ENCODE peak calls at places on chromosomes 2 and 18, in five cellular contexts. X is hepatocyte, H is neural progenitor cell, I is GM23248, D is MM.1S. N is an unnamed sample.

GRCh38 chr2:73081181-73081671 is 9.7 kb upstream of the SFXN5 start:
- DNase-seq in X (no peak), H (peak), I (no peak), D (no peak), N (no peak)

GRCh38 chr18:32768646-32769206 is 4.1 kb downstream of the KLHL14 start:
- DNase-seq in X (no peak), H (no peak), I (no peak), D (no peak), N (no peak)

GRCh38 chr2:47653909-47654789 is 128.8 kb upstream of the MSH6 start:
- DNase-seq in X (peak), H (peak), I (no peak), D (no peak), N (peak)

GRCh38 chr2:28991021-28991420 is 9.9 kb downstream of the TOGARAM2 start:
- DNase-seq in X (no peak), H (no peak), I (peak), D (no peak), N (no peak)

GRCh38 chr2:127293758-127294562 is at the start of gene ERCC3:
- DNase-seq in X (peak), H (peak), I (peak), D (peak), N (peak)

GRCh38 chr2:170165129-170165528 is 12.8 kb upstream of the MYO3B start:
- DNase-seq in X (no peak), H (no peak), I (peak), D (no peak), N (peak)

GRCh38 chr2:73937103-73937885 is 10.6 kb downstream of the DGUOK start:
- DNase-seq in X (no peak), H (no peak), I (no peak), D (no peak), N (no peak)

GRCh38 chr2:51553456-51553855 is 521.5 kb upstream of the NRXN1 start:
- DNase-seq in X (no peak), H (no peak), I (no peak), D (no peak), N (no peak)

GRCh38 chr2:170086117-170086688 is 91.7 kb upstream of the MYO3B start:
- DNase-seq in X (no peak), H (no peak), I (no peak), D (no peak), N (no peak)

GRCh38 chr2:237585590-237586221 is 4.8 kb downstream of the RAB17 start:
- DNase-seq in X (no peak), H (no peak), I (no peak), D (no peak), N (no peak)

GRCh38 chr2:240820014-240820606 is at the start of gene KIF1A:
- DNase-seq in X (peak), H (peak), I (no peak), D (no peak), N (no peak)

GRCh38 chr2:241417626-241418025 is 61.5 kb downstream of the FARP2 start:
- DNase-seq in X (no peak), H (no peak), I (no peak), D (no peak), N (no peak)

GRCh38 chr2:33110461-33110860 is 163.7 kb downstream of the LTBP1 start:
- DNase-seq in X (no peak), H (no peak), I (no peak), D (no peak), N (no peak)

GRCh38 chr2:55175254-55176093 is 56.6 kb downstream of the CLHC1 start:
- DNase-seq in X (peak), H (peak), I (peak), D (peak), N (peak)

GRCh38 chr2:166464187-166464586 is 29.9 kb downstream of the SCN7A start:
- DNase-seq in X (no peak), H (no peak), I (peak), D (no peak), N (peak)

GRCh38 chr2:235577404-235578330 is 83.8 kb downstream of the AGAP1 start:
- DNase-seq in X (no peak), H (peak), I (peak), D (no peak), N (no peak)

GRCh38 chr2:74902281-74902860 is 56.1 kb upstream of the POLE4 start:
- DNase-seq in X (no peak), H (peak), I (no peak), D (no peak), N (no peak)

GRCh38 chr18:79735071-79735980 is 55.7 kb downstream of the CTDP1 start:
- DNase-seq in X (no peak), H (no peak), I (no peak), D (no peak), N (no peak)

GRCh38 chr2:212537311-212538155 is 1.1 kb downstream of the ERBB4 start:
- DNase-seq in X (peak), H (peak), I (peak), D (no peak), N (peak)

GRCh38 chr18:80046431-80046830 is 12.2 kb downstream of the RBFA start:
- DNase-seq in X (no peak), H (no peak), I (no peak), D (no peak), N (no peak)

GRCh38 chr2:238305965-238306679 is 14.2 kb upstream of the TRAF3IP1 start:
- DNase-seq in X (no peak), H (no peak), I (no peak), D (no peak), N (no peak)

GRCh38 chr18:21141678-21142422 is 30.2 kb upstream of the ROCK1 start:
- DNase-seq in X (no peak), H (no peak), I (peak), D (no peak), N (no peak)

GRCh38 chr2:150127995-150128394 is 359.5 kb downstream of the RND3 start:
- DNase-seq in X (no peak), H (no peak), I (peak), D (no peak), N (peak)

GRCh38 chr2:25302758-25303436 is 38.8 kb downstream of the DNMT3A start:
- DNase-seq in X (no peak), H (no peak), I (no peak), D (no peak), N (no peak)

GRCh38 chr2:167398791-167399371 is 510.6 kb downstream of the XIRP2 start:
- DNase-seq in X (no peak), H (no peak), I (no peak), D (no peak), N (no peak)

GRCh38 chr2:165584126-165584525 is 114.6 kb downstream of the CSRNP3 start:
- DNase-seq in X (peak), H (no peak), I (no peak), D (no peak), N (peak)

GRCh38 chr2:67724261-67724660 is 327.1 kb downstream of the ETAA1 start:
- DNase-seq in X (no peak), H (no peak), I (no peak), D (no peak), N (no peak)

DNA sequence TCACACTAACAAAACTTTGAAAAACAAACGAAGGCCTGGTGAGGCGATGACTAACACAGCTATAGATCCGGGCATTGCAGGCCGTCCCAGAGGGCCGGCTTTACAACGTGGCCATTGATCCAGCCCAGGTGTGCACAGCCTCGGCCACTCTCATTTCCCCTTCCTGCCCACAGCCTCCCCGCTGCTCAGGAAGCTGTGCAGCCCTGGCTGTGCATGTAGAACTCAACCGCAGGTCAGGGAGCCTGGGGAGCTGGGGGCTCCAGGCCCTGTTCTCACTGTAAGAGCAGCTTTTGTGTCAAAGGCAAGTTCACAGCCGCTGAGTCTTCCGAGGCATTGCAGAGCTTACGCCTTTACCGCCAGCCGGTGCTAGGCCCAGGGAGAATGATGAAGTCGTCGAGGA is 87.2 kb downstream of the LONRF2 start:
- DNase-seq in X (no peak), H (no peak), I (no peak), D (peak), N (peak)
- TF ChIP-seq EZH2phosphoT487 in X (no peak), H (no peak), I (no peak), D (no peak), N (no peak)

GRCh38 chr2:163682695-163683094 is 53.1 kb downstream of the FIGN start:
- DNase-seq in X (peak), H (no peak), I (peak), D (no peak), N (peak)
- H3K4me2 ChIP-seq in X (no peak), H (peak), I (peak), D (no peak), N (no peak)

GRCh38 chr2:156001851-156002250 is 330.7 kb downstream of the NR4A2 start:
- DNase-seq in X (no peak), H (no peak), I (no peak), D (no peak), N (no peak)
- TF ChIP-seq EZH2phosphoT487 in X (no peak), H (no peak), I (no peak), D (no peak), N (no peak)

DNA sequence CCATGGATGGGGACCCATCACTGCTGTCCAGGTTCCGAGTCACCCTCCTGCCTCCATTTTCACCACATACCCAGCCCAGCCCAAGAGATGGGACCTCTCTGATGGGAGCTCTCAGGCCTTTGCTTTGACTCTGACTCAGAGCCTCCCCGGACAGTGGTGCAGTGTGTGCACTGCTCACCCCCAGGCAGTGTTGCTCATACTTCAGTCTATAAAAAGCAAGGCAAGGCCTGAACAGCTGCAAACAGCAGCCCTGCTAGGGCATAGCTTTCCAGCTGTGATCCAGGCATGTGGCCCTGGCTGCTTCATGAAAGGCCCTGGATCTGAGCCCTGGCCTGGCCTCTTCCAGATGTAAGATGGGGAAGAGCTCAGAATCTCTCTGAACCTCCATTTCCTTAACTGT is 207.1 kb downstream of the ARL4C start:
- DNase-seq in X (peak), H (no peak), I (peak), D (peak), N (peak)
- H3K4me2 ChIP-seq in X (no peak), H (no peak), I (no peak), D (peak), N (no peak)

GRCh38 chr2:179524940-179525339 is 260.3 kb upstream of the SESTD1 start:
- DNase-seq in X (no peak), H (no peak), I (no peak), D (no peak), N (no peak)
- TF ChIP-seq EZH2phosphoT487 in X (no peak), H (no peak), I (no peak), D (no peak), N (no peak)

DNA sequence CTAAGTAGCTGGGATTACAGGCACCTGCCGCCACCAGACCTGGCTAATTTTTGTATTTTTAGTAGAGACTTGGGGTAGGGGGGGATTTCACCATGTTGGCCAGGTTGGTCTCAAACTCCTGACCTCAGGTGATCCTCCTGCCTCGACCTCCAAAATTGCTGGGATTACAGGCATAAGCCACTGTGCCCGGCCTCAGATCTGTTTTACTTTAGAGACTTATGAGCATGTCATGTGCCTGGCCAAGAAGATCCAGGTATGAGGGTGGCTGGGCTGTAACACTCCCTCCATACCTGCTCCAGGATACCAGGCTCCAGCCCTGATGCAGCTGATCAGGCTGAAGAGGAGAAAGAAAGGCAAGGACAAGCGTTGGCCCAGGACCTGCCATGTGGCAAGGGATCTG is 125.0 kb downstream of the LPIN1 start:
- DNase-seq in X (no peak), H (no peak), I (no peak), D (no peak), N (no peak)
- H3K4me2 ChIP-seq in X (no peak), H (no peak), I (no peak), D (no peak), N (no peak)

GRCh38 chr18:26268454-26268853 is 42.2 kb downstream of the TAF4B start:
- DNase-seq in X (no peak), H (no peak), I (no peak), D (no peak), N (no peak)

GRCh38 chr18:26271917-26272549 is 45.8 kb downstream of the TAF4B start:
- DNase-seq in X (no peak), H (no peak), I (no peak), D (no peak), N (no peak)

GRCh38 chr18:26262156-26262555 is 35.9 kb downstream of the TAF4B start:
- DNase-seq in X (no peak), H (no peak), I (no peak), D (no peak), N (no peak)

DNA sequence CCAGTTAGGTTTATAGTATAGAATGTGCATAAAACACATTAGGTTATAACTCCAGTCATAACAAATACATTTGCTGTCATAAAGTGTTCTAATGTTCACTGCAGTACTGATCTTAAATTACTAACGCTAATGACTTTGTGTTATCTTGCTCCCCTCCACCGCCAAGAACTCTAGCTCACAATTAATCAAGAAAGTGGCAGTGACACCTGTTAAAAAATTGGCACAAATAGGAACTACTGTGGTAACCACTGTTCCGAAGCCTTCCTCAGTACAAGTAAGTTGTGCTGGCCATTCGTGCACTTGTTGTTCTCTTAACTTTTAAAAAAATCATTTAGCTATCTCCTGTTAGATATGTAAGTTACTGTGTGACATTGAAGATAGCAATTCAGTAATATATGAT is 41.1 kb downstream of the TAF4B start:
- DNase-seq in X (no peak), H (no peak), I (no peak), D (no peak), N (no peak)
- TF ChIP-seq EZH2phosphoT487 in X (no peak), H (no peak), I (no peak), D (no peak), N (no peak)

GRCh38 chr2:200159366-200159720 is 147.2 kb upstream of the SPATS2L start:
- DNase-seq in X (peak), H (no peak), I (no peak), D (no peak), N (peak)

GRCh38 chr2:200156140-200156858 is 150.2 kb upstream of the SPATS2L start:
- DNase-seq in X (peak), H (no peak), I (peak), D (no peak), N (peak)

GRCh38 chr2:200158586-200159365 is 147.7 kb upstream of the SPATS2L start:
- DNase-seq in X (no peak), H (no peak), I (no peak), D (no peak), N (no peak)

GRCh38 chr2:200159829-200160781 is 146.4 kb upstream of the SPATS2L start:
- DNase-seq in X (no peak), H (no peak), I (peak), D (no peak), N (peak)

DNA sequence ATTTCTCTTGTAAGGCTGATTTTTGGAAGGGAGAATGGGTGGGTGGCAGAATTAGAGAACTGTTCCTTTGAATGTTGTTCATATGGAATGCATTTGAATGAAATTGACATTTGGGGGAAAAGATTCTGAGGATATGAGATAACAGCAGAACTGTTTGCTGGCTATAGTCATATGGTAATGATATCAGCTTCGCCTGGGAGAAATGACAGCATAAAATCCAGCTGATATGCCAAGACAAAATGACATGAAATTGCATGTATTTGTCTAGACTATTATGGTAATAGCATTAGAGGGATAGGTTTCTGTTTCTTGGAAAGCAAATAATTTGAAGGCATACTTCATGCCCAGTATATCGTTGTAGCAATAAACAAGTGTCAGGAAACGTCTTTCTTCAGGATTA is 150.8 kb upstream of the SPATS2L start:
- DNase-seq in X (no peak), H (no peak), I (no peak), D (no peak), N (no peak)
- H3K4me2 ChIP-seq in X (peak), H (no peak), I (peak), D (no peak), N (peak)

DNA sequence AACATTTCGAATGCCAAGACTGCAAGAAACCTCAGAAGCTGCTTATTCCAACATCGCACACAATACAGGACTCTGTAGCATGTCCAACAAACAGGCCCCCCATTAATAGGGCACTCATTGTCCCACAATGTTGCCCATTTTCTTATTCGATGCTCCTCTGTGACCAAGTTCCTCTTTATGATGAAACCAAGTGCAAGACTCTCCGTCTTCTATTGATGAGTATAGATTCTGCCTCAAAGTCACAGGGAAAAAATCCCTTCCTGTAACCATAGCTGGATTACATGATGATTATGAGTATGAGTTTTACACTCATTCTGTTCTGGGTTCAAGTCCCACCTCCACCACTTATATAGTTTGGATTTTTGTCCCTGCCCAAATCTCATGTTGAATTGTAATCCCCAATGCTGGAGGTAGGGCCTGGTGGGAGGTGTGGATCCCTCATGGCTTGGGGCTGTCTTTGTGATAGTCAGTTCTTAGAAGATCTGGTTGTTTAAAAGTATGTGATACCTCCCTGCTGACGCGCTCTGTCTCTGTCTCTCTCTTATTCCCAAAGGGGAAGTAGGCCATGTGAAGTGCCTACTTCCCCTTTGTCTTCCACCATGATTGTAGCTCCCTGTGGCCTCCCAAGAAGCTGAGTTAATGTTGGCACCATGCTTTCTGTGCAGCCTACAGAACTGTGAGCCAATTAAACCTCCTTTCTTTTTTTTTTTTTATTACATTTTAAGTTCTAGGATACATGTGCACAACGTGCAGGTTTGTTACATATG is 148.7 kb downstream of the OSR1 start:
- DNase-seq in X (no peak), H (no peak), I (no peak), D (no peak), N (no peak)
- TF ChIP-seq EZH2phosphoT487 in X (no peak), H (no peak), I (no peak), D (no peak), N (no peak)

GRCh38 chr2:203596183-203596582 is 61.1 kb upstream of the RAPH1 start:
- DNase-seq in X (no peak), H (no peak), I (no peak), D (no peak), N (no peak)
- H3K4me2 ChIP-seq in X (no peak), H (no peak), I (no peak), D (no peak), N (no peak)

N was measured in PC-3.